ENCODE peak calls at places on chromosomes 1 and 21, in five cellular contexts. P, E, M, A and V are unnamed samples.
A peak's percentile ranks its signal among the peaks of the same experiment; 100 is the strongest.

GRCh38 chr1:200034821-200035396 is 7.4 kb downstream of the NR5A2 start:
- DNase-seq in P (peak; percentile 40), E (no peak), M (no peak), A (no peak), V (no peak)

GRCh38 chr1:231354330-231355020 is 16.4 kb downstream of the SPRTN start:
- DNase-seq in P (no peak), E (no peak), M (no peak), A (no peak), V (no peak)

GRCh38 chr1:66788231-66788939 is 12.7 kb downstream of the INSL5 start:
- DNase-seq in P (no peak), E (no peak), M (no peak), A (no peak), V (no peak)

GRCh38 chr21:38766987-38767722 is 38.6 kb upstream of the ETS2 start:
- DNase-seq in P (no peak), E (no peak), M (no peak), A (peak; percentile 59), V (no peak)

GRCh38 chr1:202292773-202293172 is 49.0 kb downstream of the UBE2T start:
- DNase-seq in P (no peak), E (no peak), M (no peak), A (no peak), V (no peak)

GRCh38 chr21:45262616-45263015 is 25.1 kb downstream of the POFUT2 start:
- DNase-seq in P (no peak), E (no peak), M (no peak), A (no peak), V (peak; percentile 70)

GRCh38 chr1:116769561-116769977 is 15.3 kb downstream of the CD2 start:
- DNase-seq in P (no peak), E (no peak), M (no peak), A (no peak), V (no peak)

GRCh38 chr1:118151312-118151937 is 33.6 kb downstream of the SPAG17 start:
- DNase-seq in P (peak; percentile 72), E (peak; percentile 58), M (peak; percentile 55), A (peak; percentile 28), V (peak; percentile 27)

GRCh38 chr21:39182016-39182415 is 1.2 kb downstream of the PSMG1 start:
- DNase-seq in P (no peak), E (no peak), M (no peak), A (no peak), V (no peak)

GRCh38 chr1:33056426-33056825 is 19.7 kb upstream of the AK2 start:
- DNase-seq in P (no peak), E (no peak), M (no peak), A (no peak), V (no peak)

GRCh38 chr1:68346192-68346808 is 103.5 kb downstream of the RPE65 start:
- DNase-seq in P (no peak), E (no peak), M (no peak), A (peak; percentile 33), V (no peak)